ENCODE peak calls at places on chromosome 13, in nine cellular contexts. One of them, this sample, is unnamed.

GRCh38 chr13:31722684-31723083 is 16.6 kb upstream of the RXFP2 start:
- DNase-seq in lower leg skin: no peak
- DNase-seq in breast epithelium: no peak
- DNase-seq in endothelial cell of umbilical vein: peak
- DNase-seq in Peyer's patch: no peak
- DNase-seq in body of pancreas: no peak
- DNase-seq in stomach: no peak
- DNase-seq in esophagus squamous epithelium: no peak
- DNase-seq in IMR-90: no peak
- DNase-seq in this sample: no peak

GRCh38 chr13:35720690-35721554 is 244.4 kb upstream of the MAB21L1 start:
- DNase-seq in lower leg skin: peak
- DNase-seq in breast epithelium: no peak
- DNase-seq in endothelial cell of umbilical vein: peak
- DNase-seq in Peyer's patch: no peak
- DNase-seq in body of pancreas: peak
- DNase-seq in stomach: peak
- DNase-seq in esophagus squamous epithelium: no peak
- DNase-seq in IMR-90: peak
- DNase-seq in this sample: peak

GRCh38 chr13:98955336-98955735 is 22.5 kb downstream of the DOCK9 start:
- DNase-seq in lower leg skin: no peak
- DNase-seq in breast epithelium: no peak
- DNase-seq in endothelial cell of umbilical vein: no peak
- DNase-seq in Peyer's patch: no peak
- DNase-seq in body of pancreas: no peak
- DNase-seq in stomach: no peak
- DNase-seq in esophagus squamous epithelium: no peak
- DNase-seq in IMR-90: no peak
- DNase-seq in this sample: no peak

GRCh38 chr13:98751397-98752110 is 918 bp downstream of the SLC15A1 start:
- DNase-seq in lower leg skin: peak
- DNase-seq in breast epithelium: no peak
- DNase-seq in endothelial cell of umbilical vein: peak
- DNase-seq in Peyer's patch: peak
- DNase-seq in body of pancreas: peak
- DNase-seq in stomach: no peak
- DNase-seq in esophagus squamous epithelium: no peak
- DNase-seq in IMR-90: peak
- DNase-seq in this sample: no peak

GRCh38 chr13:68254151-68254550 is 1024.0 kb upstream of the PCDH9 start:
- DNase-seq in lower leg skin: no peak
- DNase-seq in breast epithelium: no peak
- DNase-seq in endothelial cell of umbilical vein: no peak
- DNase-seq in Peyer's patch: no peak
- DNase-seq in body of pancreas: no peak
- DNase-seq in stomach: no peak
- DNase-seq in esophagus squamous epithelium: no peak
- DNase-seq in IMR-90: no peak
- DNase-seq in this sample: no peak

GRCh38 chr13:75986818-75987217 is 350.7 kb downstream of the LMO7 start:
- DNase-seq in lower leg skin: no peak
- DNase-seq in breast epithelium: no peak
- DNase-seq in endothelial cell of umbilical vein: no peak
- DNase-seq in Peyer's patch: no peak
- DNase-seq in body of pancreas: no peak
- DNase-seq in stomach: no peak
- DNase-seq in esophagus squamous epithelium: no peak
- DNase-seq in IMR-90: no peak
- DNase-seq in this sample: no peak

GRCh38 chr13:23848019-23848418 is 41.2 kb downstream of the MIPEP start:
- DNase-seq in lower leg skin: no peak
- DNase-seq in breast epithelium: no peak
- DNase-seq in endothelial cell of umbilical vein: no peak
- DNase-seq in Peyer's patch: no peak
- DNase-seq in body of pancreas: no peak
- DNase-seq in stomach: no peak
- DNase-seq in esophagus squamous epithelium: no peak
- DNase-seq in IMR-90: no peak
- DNase-seq in this sample: no peak

GRCh38 chr13:93674337-93674755 is 447.7 kb downstream of the GPC6 start:
- DNase-seq in lower leg skin: no peak
- DNase-seq in breast epithelium: no peak
- DNase-seq in endothelial cell of umbilical vein: no peak
- DNase-seq in Peyer's patch: no peak
- DNase-seq in body of pancreas: no peak
- DNase-seq in stomach: no peak
- DNase-seq in esophagus squamous epithelium: no peak
- DNase-seq in IMR-90: no peak
- DNase-seq in this sample: no peak

GRCh38 chr13:19959141-19959830 is 759 bp downstream of the ZMYM2 start:
- DNase-seq in lower leg skin: peak
- DNase-seq in breast epithelium: peak
- DNase-seq in endothelial cell of umbilical vein: peak
- DNase-seq in Peyer's patch: peak
- DNase-seq in body of pancreas: peak
- DNase-seq in stomach: peak
- DNase-seq in esophagus squamous epithelium: peak
- DNase-seq in IMR-90: peak
- DNase-seq in this sample: peak
- TF ChIP-seq POLR2A in lower leg skin: no peak
- TF ChIP-seq POLR2A in breast epithelium: no peak
- TF ChIP-seq POLR2A in endothelial cell of umbilical vein: no peak
- TF ChIP-seq POLR2A in Peyer's patch: no peak
- TF ChIP-seq POLR2A in body of pancreas: no peak
- TF ChIP-seq POLR2A in stomach: no peak
- TF ChIP-seq POLR2A in esophagus squamous epithelium: no peak
- TF ChIP-seq POLR2A in IMR-90: no peak
- TF ChIP-seq POLR2A in this sample: no peak

GRCh38 chr13:109400192-109400591 is 386.2 kb downstream of the IRS2 start:
- DNase-seq in lower leg skin: no peak
- DNase-seq in breast epithelium: no peak
- DNase-seq in endothelial cell of umbilical vein: no peak
- DNase-seq in Peyer's patch: peak
- DNase-seq in body of pancreas: no peak
- DNase-seq in stomach: peak
- DNase-seq in esophagus squamous epithelium: no peak
- DNase-seq in IMR-90: no peak
- DNase-seq in this sample: no peak

GRCh38 chr13:109401307-109401706 is 385.1 kb downstream of the IRS2 start:
- DNase-seq in lower leg skin: peak
- DNase-seq in breast epithelium: no peak
- DNase-seq in endothelial cell of umbilical vein: no peak
- DNase-seq in Peyer's patch: no peak
- DNase-seq in body of pancreas: no peak
- DNase-seq in stomach: no peak
- DNase-seq in esophagus squamous epithelium: no peak
- DNase-seq in IMR-90: no peak
- DNase-seq in this sample: no peak

GRCh38 chr13:109400625-109401257 is 385.6 kb downstream of the IRS2 start:
- DNase-seq in lower leg skin: no peak
- DNase-seq in breast epithelium: no peak
- DNase-seq in endothelial cell of umbilical vein: no peak
- DNase-seq in Peyer's patch: peak
- DNase-seq in body of pancreas: no peak
- DNase-seq in stomach: peak
- DNase-seq in esophagus squamous epithelium: no peak
- DNase-seq in IMR-90: no peak
- DNase-seq in this sample: no peak

GRCh38 chr13:109401891-109402290 is 384.5 kb downstream of the IRS2 start:
- DNase-seq in lower leg skin: no peak
- DNase-seq in breast epithelium: no peak
- DNase-seq in endothelial cell of umbilical vein: no peak
- DNase-seq in Peyer's patch: no peak
- DNase-seq in body of pancreas: no peak
- DNase-seq in stomach: no peak
- DNase-seq in esophagus squamous epithelium: no peak
- DNase-seq in IMR-90: no peak
- DNase-seq in this sample: no peak

GRCh38 chr13:109402976-109403375 is 383.4 kb downstream of the IRS2 start:
- DNase-seq in lower leg skin: no peak
- DNase-seq in breast epithelium: no peak
- DNase-seq in endothelial cell of umbilical vein: no peak
- DNase-seq in Peyer's patch: no peak
- DNase-seq in body of pancreas: no peak
- DNase-seq in stomach: no peak
- DNase-seq in esophagus squamous epithelium: no peak
- DNase-seq in IMR-90: no peak
- DNase-seq in this sample: no peak
- TF ChIP-seq POLR2A in lower leg skin: no peak
- TF ChIP-seq POLR2A in breast epithelium: no peak
- TF ChIP-seq POLR2A in endothelial cell of umbilical vein: no peak
- TF ChIP-seq POLR2A in Peyer's patch: no peak
- TF ChIP-seq POLR2A in body of pancreas: no peak
- TF ChIP-seq POLR2A in stomach: no peak
- TF ChIP-seq POLR2A in esophagus squamous epithelium: no peak
- TF ChIP-seq POLR2A in IMR-90: no peak
- TF ChIP-seq POLR2A in this sample: no peak

GRCh38 chr13:40772765-40773473 is 1.9 kb upstream of the MRPS31 start:
- DNase-seq in lower leg skin: no peak
- DNase-seq in breast epithelium: no peak
- DNase-seq in endothelial cell of umbilical vein: no peak
- DNase-seq in Peyer's patch: no peak
- DNase-seq in body of pancreas: no peak
- DNase-seq in stomach: no peak
- DNase-seq in esophagus squamous epithelium: no peak
- DNase-seq in IMR-90: no peak
- DNase-seq in this sample: no peak

GRCh38 chr13:40769970-40770369 is 1.0 kb downstream of the MRPS31 start:
- DNase-seq in lower leg skin: no peak
- DNase-seq in breast epithelium: no peak
- DNase-seq in endothelial cell of umbilical vein: no peak
- DNase-seq in Peyer's patch: no peak
- DNase-seq in body of pancreas: no peak
- DNase-seq in stomach: no peak
- DNase-seq in esophagus squamous epithelium: no peak
- DNase-seq in IMR-90: no peak
- DNase-seq in this sample: no peak

GRCh38 chr13:40774672-40775071 is 3.7 kb upstream of the MRPS31 start:
- DNase-seq in lower leg skin: no peak
- DNase-seq in breast epithelium: no peak
- DNase-seq in endothelial cell of umbilical vein: no peak
- DNase-seq in Peyer's patch: no peak
- DNase-seq in body of pancreas: no peak
- DNase-seq in stomach: no peak
- DNase-seq in esophagus squamous epithelium: no peak
- DNase-seq in IMR-90: no peak
- DNase-seq in this sample: no peak

GRCh38 chr13:40770609-40770933 is 419 bp downstream of the MRPS31 start:
- DNase-seq in lower leg skin: no peak
- DNase-seq in breast epithelium: no peak
- DNase-seq in endothelial cell of umbilical vein: no peak
- DNase-seq in Peyer's patch: no peak
- DNase-seq in body of pancreas: no peak
- DNase-seq in stomach: no peak
- DNase-seq in esophagus squamous epithelium: no peak
- DNase-seq in IMR-90: no peak
- DNase-seq in this sample: no peak

GRCh38 chr13:40770934-40771618 is at the start of gene MRPS31:
- DNase-seq in lower leg skin: peak
- DNase-seq in breast epithelium: peak
- DNase-seq in endothelial cell of umbilical vein: peak
- DNase-seq in Peyer's patch: peak
- DNase-seq in body of pancreas: peak
- DNase-seq in stomach: peak
- DNase-seq in esophagus squamous epithelium: peak
- DNase-seq in IMR-90: peak
- DNase-seq in this sample: peak
- TF ChIP-seq POLR2A in lower leg skin: no peak
- TF ChIP-seq POLR2A in breast epithelium: peak
- TF ChIP-seq POLR2A in endothelial cell of umbilical vein: peak
- TF ChIP-seq POLR2A in Peyer's patch: peak
- TF ChIP-seq POLR2A in body of pancreas: peak
- TF ChIP-seq POLR2A in stomach: no peak
- TF ChIP-seq POLR2A in esophagus squamous epithelium: no peak
- TF ChIP-seq POLR2A in IMR-90: peak
- TF ChIP-seq POLR2A in this sample: peak

GRCh38 chr13:48404952-48405351 is 8.0 kb downstream of the LPAR6 start:
- DNase-seq in lower leg skin: no peak
- DNase-seq in breast epithelium: no peak
- DNase-seq in endothelial cell of umbilical vein: no peak
- DNase-seq in Peyer's patch: no peak
- DNase-seq in body of pancreas: no peak
- DNase-seq in stomach: no peak
- DNase-seq in esophagus squamous epithelium: no peak
- DNase-seq in IMR-90: no peak
- DNase-seq in this sample: no peak
- TF ChIP-seq POLR2A in lower leg skin: no peak
- TF ChIP-seq POLR2A in breast epithelium: no peak
- TF ChIP-seq POLR2A in endothelial cell of umbilical vein: no peak
- TF ChIP-seq POLR2A in Peyer's patch: no peak
- TF ChIP-seq POLR2A in body of pancreas: no peak
- TF ChIP-seq POLR2A in stomach: no peak
- TF ChIP-seq POLR2A in esophagus squamous epithelium: no peak
- TF ChIP-seq POLR2A in IMR-90: no peak
- TF ChIP-seq POLR2A in this sample: no peak